ENCODE peak calls at places on chromosomes 13 and 19, in ten cellular contexts. One of them, this sample, is unnamed.
A peak's percentile ranks its signal among the peaks of the same experiment; 100 is the strongest.

GRCh38 chr13:24693862-24694471 is 13.8 kb downstream of the ATP12A start:
- DNase-seq in lower leg skin: no peak
- DNase-seq in transverse colon: peak; percentile 36
- DNase-seq in gastrocnemius medialis: no peak
- DNase-seq in esophagus muscularis mucosa: no peak
- DNase-seq in sigmoid colon: no peak
- DNase-seq in HCT116: peak; percentile 74
- DNase-seq in ovary: no peak
- DNase-seq in uterus: no peak
- DNase-seq in A549: peak; percentile 71
- DNase-seq in this sample: peak; percentile 32

GRCh38 chr13:111262281-111262680 is 58.2 kb upstream of the TEX29 start:
- DNase-seq in lower leg skin: no peak
- DNase-seq in transverse colon: no peak
- DNase-seq in gastrocnemius medialis: no peak
- DNase-seq in esophagus muscularis mucosa: peak; percentile 26
- DNase-seq in sigmoid colon: no peak
- DNase-seq in HCT116: no peak
- DNase-seq in ovary: no peak
- DNase-seq in uterus: no peak
- DNase-seq in A549: no peak
- DNase-seq in this sample: no peak

GRCh38 chr13:101893021-101893420 is 440.5 kb downstream of the ITGBL1 start:
- DNase-seq in lower leg skin: no peak
- DNase-seq in transverse colon: no peak
- DNase-seq in gastrocnemius medialis: no peak
- DNase-seq in esophagus muscularis mucosa: no peak
- DNase-seq in sigmoid colon: no peak
- DNase-seq in HCT116: no peak
- DNase-seq in ovary: no peak
- DNase-seq in uterus: no peak
- DNase-seq in A549: no peak
- DNase-seq in this sample: no peak

GRCh38 chr19:18408053-18408476 is 10.6 kb upstream of the LRRC25 start:
- DNase-seq in lower leg skin: peak; percentile 19
- DNase-seq in transverse colon: peak; percentile 72
- DNase-seq in gastrocnemius medialis: no peak
- DNase-seq in esophagus muscularis mucosa: no peak
- DNase-seq in sigmoid colon: no peak
- DNase-seq in HCT116: no peak
- DNase-seq in ovary: no peak
- DNase-seq in uterus: no peak
- DNase-seq in A549: no peak
- DNase-seq in this sample: peak; percentile 52

GRCh38 chr19:12840091-12841079 is 2.1 kb downstream of the MAST1 start:
- DNase-seq in lower leg skin: peak; percentile 46
- DNase-seq in transverse colon: peak; percentile 84
- DNase-seq in gastrocnemius medialis: peak; percentile 15
- DNase-seq in esophagus muscularis mucosa: no peak
- DNase-seq in sigmoid colon: no peak
- DNase-seq in HCT116: peak; percentile 93
- DNase-seq in ovary: peak; percentile 70
- DNase-seq in uterus: peak; percentile 44
- DNase-seq in A549: peak; percentile 80
- DNase-seq in this sample: peak; percentile 52

GRCh38 chr19:58559275-58560006 is 1.0 kb upstream of the UBE2M start:
- DNase-seq in lower leg skin: peak; percentile 89
- DNase-seq in transverse colon: peak; percentile 92
- DNase-seq in gastrocnemius medialis: peak; percentile 91
- DNase-seq in esophagus muscularis mucosa: peak; percentile 98
- DNase-seq in sigmoid colon: peak; percentile 97
- DNase-seq in HCT116: peak; percentile 90
- DNase-seq in ovary: peak; percentile 93
- DNase-seq in uterus: peak; percentile 91
- DNase-seq in A549: peak; percentile 97
- DNase-seq in this sample: peak; percentile 88

GRCh38 chr13:61144834-61145593 is 270.6 kb downstream of the PCDH20 start:
- DNase-seq in lower leg skin: no peak
- DNase-seq in transverse colon: no peak
- DNase-seq in gastrocnemius medialis: no peak
- DNase-seq in esophagus muscularis mucosa: no peak
- DNase-seq in sigmoid colon: no peak
- DNase-seq in HCT116: no peak
- DNase-seq in ovary: no peak
- DNase-seq in uterus: no peak
- DNase-seq in A549: no peak
- DNase-seq in this sample: no peak

GRCh38 chr13:26589754-26590153 is 32.3 kb downstream of the WASF3 start:
- DNase-seq in lower leg skin: no peak
- DNase-seq in transverse colon: no peak
- DNase-seq in gastrocnemius medialis: no peak
- DNase-seq in esophagus muscularis mucosa: no peak
- DNase-seq in sigmoid colon: no peak
- DNase-seq in HCT116: no peak
- DNase-seq in ovary: peak; percentile 62
- DNase-seq in uterus: no peak
- DNase-seq in A549: no peak
- DNase-seq in this sample: peak; percentile 36

GRCh38 chr19:5104871-5105351 is 136.0 kb downstream of the KDM4B start:
- DNase-seq in lower leg skin: no peak
- DNase-seq in transverse colon: no peak
- DNase-seq in gastrocnemius medialis: no peak
- DNase-seq in esophagus muscularis mucosa: no peak
- DNase-seq in sigmoid colon: no peak
- DNase-seq in HCT116: no peak
- DNase-seq in ovary: no peak
- DNase-seq in uterus: no peak
- DNase-seq in A549: no peak
- DNase-seq in this sample: peak; percentile 97

GRCh38 chr13:33524086-33524485 is 238.5 kb upstream of the STARD13 start:
- DNase-seq in lower leg skin: no peak
- DNase-seq in transverse colon: no peak
- DNase-seq in gastrocnemius medialis: no peak
- DNase-seq in esophagus muscularis mucosa: no peak
- DNase-seq in sigmoid colon: no peak
- DNase-seq in HCT116: no peak
- DNase-seq in ovary: no peak
- DNase-seq in uterus: no peak
- DNase-seq in A549: no peak
- DNase-seq in this sample: peak; percentile 27

GRCh38 chr19:50679177-50680125 is 30.2 kb downstream of the C19orf81 start:
- DNase-seq in lower leg skin: peak; percentile 53
- DNase-seq in transverse colon: peak; percentile 77
- DNase-seq in gastrocnemius medialis: peak; percentile 32
- DNase-seq in esophagus muscularis mucosa: peak; percentile 94
- DNase-seq in sigmoid colon: peak; percentile 87
- DNase-seq in HCT116: peak; percentile 87
- DNase-seq in ovary: peak; percentile 74
- DNase-seq in uterus: peak; percentile 70
- DNase-seq in A549: peak; percentile 93
- DNase-seq in this sample: peak; percentile 76

GRCh38 chr19:17526922-17527321 is 15.5 kb downstream of the PGLS start:
- DNase-seq in lower leg skin: no peak
- DNase-seq in transverse colon: peak; percentile 24
- DNase-seq in gastrocnemius medialis: no peak
- DNase-seq in esophagus muscularis mucosa: no peak
- DNase-seq in sigmoid colon: no peak
- DNase-seq in HCT116: no peak
- DNase-seq in ovary: no peak
- DNase-seq in uterus: no peak
- DNase-seq in A549: no peak
- DNase-seq in this sample: no peak

GRCh38 chr13:104809483-104809882 is 1726.0 kb downstream of the EFNB2 start:
- DNase-seq in lower leg skin: no peak
- DNase-seq in transverse colon: no peak
- DNase-seq in gastrocnemius medialis: no peak
- DNase-seq in esophagus muscularis mucosa: no peak
- DNase-seq in sigmoid colon: no peak
- DNase-seq in HCT116: no peak
- DNase-seq in ovary: no peak
- DNase-seq in uterus: no peak
- DNase-seq in A549: no peak
- DNase-seq in this sample: no peak

GRCh38 chr13:57634829-57635165 is 3.3 kb downstream of the PCDH17 start:
- DNase-seq in lower leg skin: no peak
- DNase-seq in transverse colon: no peak
- DNase-seq in gastrocnemius medialis: no peak
- DNase-seq in esophagus muscularis mucosa: no peak
- DNase-seq in sigmoid colon: no peak
- DNase-seq in HCT116: no peak
- DNase-seq in ovary: no peak
- DNase-seq in uterus: no peak
- DNase-seq in A549: no peak
- DNase-seq in this sample: peak; percentile 32

GRCh38 chr19:14974488-14974887 is 5.2 kb downstream of the SLC1A6 start:
- DNase-seq in lower leg skin: no peak
- DNase-seq in transverse colon: no peak
- DNase-seq in gastrocnemius medialis: no peak
- DNase-seq in esophagus muscularis mucosa: no peak
- DNase-seq in sigmoid colon: no peak
- DNase-seq in HCT116: no peak
- DNase-seq in ovary: no peak
- DNase-seq in uterus: no peak
- DNase-seq in A549: no peak
- DNase-seq in this sample: no peak

GRCh38 chr19:35797663-35798062 is 15.0 kb downstream of the PRODH2 start:
- DNase-seq in lower leg skin: no peak
- DNase-seq in transverse colon: no peak
- DNase-seq in gastrocnemius medialis: no peak
- DNase-seq in esophagus muscularis mucosa: no peak
- DNase-seq in sigmoid colon: no peak
- DNase-seq in HCT116: no peak
- DNase-seq in ovary: no peak
- DNase-seq in uterus: no peak
- DNase-seq in A549: no peak
- DNase-seq in this sample: no peak

GRCh38 chr19:34359140-34359953 is 5.6 kb upstream of the GPI start:
- DNase-seq in lower leg skin: peak; percentile 93
- DNase-seq in transverse colon: peak; percentile 98
- DNase-seq in gastrocnemius medialis: peak; percentile 92
- DNase-seq in esophagus muscularis mucosa: peak; percentile 99
- DNase-seq in sigmoid colon: peak; percentile 98
- DNase-seq in HCT116: peak; percentile 98
- DNase-seq in ovary: peak; percentile 98
- DNase-seq in uterus: peak; percentile 95
- DNase-seq in A549: peak; percentile 100
- DNase-seq in this sample: peak; percentile 99
- TF ChIP-seq CTCF in lower leg skin: no peak
- TF ChIP-seq CTCF in transverse colon: peak; percentile 60
- TF ChIP-seq CTCF in gastrocnemius medialis: peak; percentile 67
- TF ChIP-seq CTCF in esophagus muscularis mucosa: peak; percentile 48
- TF ChIP-seq CTCF in sigmoid colon: no peak
- TF ChIP-seq CTCF in HCT116: peak; percentile 62
- TF ChIP-seq CTCF in ovary: no peak
- TF ChIP-seq CTCF in uterus: peak; percentile 53
- TF ChIP-seq CTCF in A549: peak; percentile 88
- TF ChIP-seq CTCF in this sample: peak; percentile 59

DNA sequence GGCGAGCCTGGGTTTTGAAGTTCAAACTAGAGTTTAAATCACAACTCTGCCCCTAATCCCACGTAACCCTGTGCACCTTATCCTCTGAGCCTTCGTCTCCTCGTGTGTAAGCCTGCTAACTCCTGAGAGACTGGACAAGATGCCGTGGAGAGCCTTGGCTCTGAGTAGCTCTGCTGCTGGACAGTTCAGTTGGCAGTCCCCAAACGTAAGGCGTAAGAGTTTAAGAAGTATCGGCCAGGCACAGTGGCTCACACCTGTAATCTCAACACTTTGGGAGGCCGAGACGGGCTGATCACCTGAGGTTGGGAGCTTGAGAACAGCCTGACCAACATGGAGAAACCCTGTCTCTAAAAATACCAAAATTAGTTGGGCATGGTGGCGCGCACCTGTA is 4.7 kb upstream of the CD79A start:
- DNase-seq in lower leg skin: no peak
- DNase-seq in transverse colon: no peak
- DNase-seq in gastrocnemius medialis: no peak
- DNase-seq in esophagus muscularis mucosa: no peak
- DNase-seq in sigmoid colon: no peak
- DNase-seq in HCT116: no peak
- DNase-seq in ovary: no peak
- DNase-seq in uterus: no peak
- DNase-seq in A549: no peak
- DNase-seq in this sample: no peak
- TF ChIP-seq POLR2A in lower leg skin: no peak
- TF ChIP-seq POLR2A in transverse colon: no peak
- TF ChIP-seq POLR2A in gastrocnemius medialis: no peak
- TF ChIP-seq POLR2A in esophagus muscularis mucosa: no peak
- TF ChIP-seq POLR2A in sigmoid colon: no peak
- TF ChIP-seq POLR2A in HCT116: no peak
- TF ChIP-seq POLR2A in ovary: no peak
- TF ChIP-seq POLR2A in uterus: no peak
- TF ChIP-seq POLR2A in A549: no peak
- TF ChIP-seq POLR2A in this sample: no peak

DNA sequence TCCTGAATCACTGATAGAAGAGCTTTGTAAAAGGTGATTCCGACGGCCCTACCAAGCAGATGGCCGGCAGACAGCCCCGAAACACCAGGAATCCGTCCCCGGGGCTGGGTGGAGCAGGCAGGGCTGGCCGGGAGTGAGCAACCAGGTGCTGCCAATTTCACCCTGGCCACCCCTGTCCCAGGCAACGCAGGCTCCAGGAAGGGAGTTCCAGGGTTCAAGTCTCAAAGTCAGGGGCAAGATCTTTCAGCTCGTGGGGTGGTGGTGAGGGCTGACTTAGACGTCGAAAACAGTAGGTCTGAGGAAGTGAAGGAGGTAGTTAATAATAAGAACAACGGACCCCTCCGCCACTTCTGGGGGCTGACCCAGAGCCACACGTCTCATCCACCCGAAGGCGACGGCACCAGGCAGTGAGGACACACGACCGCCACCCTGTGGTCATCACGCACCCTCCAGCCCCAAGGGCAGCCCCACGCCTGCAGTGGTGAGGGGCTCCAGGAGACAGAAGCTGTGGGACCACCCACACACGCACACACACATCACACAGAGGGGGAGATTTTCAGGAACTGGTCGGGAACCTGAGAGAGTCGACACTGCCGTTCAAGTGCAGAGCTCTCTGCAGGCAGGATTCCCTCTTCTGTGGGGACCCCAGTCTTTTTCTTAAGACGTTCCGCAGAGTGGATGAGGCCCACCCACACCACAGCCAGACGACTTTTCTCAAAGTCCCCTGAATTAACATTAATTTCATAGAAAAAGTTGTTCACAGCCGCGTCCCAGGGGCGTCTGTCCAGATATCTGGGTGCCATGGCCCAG is 67.2 kb downstream of the SPACA7 start:
- DNase-seq in lower leg skin: no peak
- DNase-seq in transverse colon: no peak
- DNase-seq in gastrocnemius medialis: no peak
- DNase-seq in esophagus muscularis mucosa: peak; percentile 77
- DNase-seq in sigmoid colon: peak; percentile 39
- DNase-seq in HCT116: no peak
- DNase-seq in ovary: no peak
- DNase-seq in uterus: no peak
- DNase-seq in A549: no peak
- DNase-seq in this sample: peak; percentile 40
- TF ChIP-seq CTCF in lower leg skin: no peak
- TF ChIP-seq CTCF in transverse colon: no peak
- TF ChIP-seq CTCF in gastrocnemius medialis: no peak
- TF ChIP-seq CTCF in esophagus muscularis mucosa: no peak
- TF ChIP-seq CTCF in sigmoid colon: no peak
- TF ChIP-seq CTCF in HCT116: no peak
- TF ChIP-seq CTCF in ovary: no peak
- TF ChIP-seq CTCF in uterus: no peak
- TF ChIP-seq CTCF in A549: no peak
- TF ChIP-seq CTCF in this sample: no peak

GRCh38 chr19:1424182-1424955 is 13.8 kb upstream of the RPS15 start:
- DNase-seq in lower leg skin: no peak
- DNase-seq in transverse colon: no peak
- DNase-seq in gastrocnemius medialis: no peak
- DNase-seq in esophagus muscularis mucosa: no peak
- DNase-seq in sigmoid colon: no peak
- DNase-seq in HCT116: no peak
- DNase-seq in ovary: no peak
- DNase-seq in uterus: no peak
- DNase-seq in A549: no peak
- DNase-seq in this sample: no peak
- TF ChIP-seq POLR2A in lower leg skin: no peak
- TF ChIP-seq POLR2A in transverse colon: no peak
- TF ChIP-seq POLR2A in gastrocnemius medialis: no peak
- TF ChIP-seq POLR2A in esophagus muscularis mucosa: no peak
- TF ChIP-seq POLR2A in sigmoid colon: no peak
- TF ChIP-seq POLR2A in HCT116: no peak
- TF ChIP-seq POLR2A in ovary: no peak
- TF ChIP-seq POLR2A in uterus: no peak
- TF ChIP-seq POLR2A in A549: no peak
- TF ChIP-seq POLR2A in this sample: no peak

This sample was measured in body of pancreas.